ENCODE peak calls at places on chromosomes 4 and X, in six cellular contexts. One of them, this sample, is unnamed.

GRCh38 chrX:75547137-75547536 is 24.3 kb upstream of the ZDHHC15 start:
- DNase-seq in GM04503: no peak
- DNase-seq in T-cell: no peak
- DNase-seq in mucosa of gallbladder: no peak
- DNase-seq in cardiac muscle cell: no peak
- DNase-seq in CD4-positive, CD25-positive, alpha-beta regulatory T cell: no peak
- DNase-seq in this sample: no peak

GRCh38 chr4:56326363-56326762 is 60.9 kb downstream of the AASDH start:
- DNase-seq in GM04503: no peak
- DNase-seq in T-cell: no peak
- DNase-seq in mucosa of gallbladder: no peak
- DNase-seq in cardiac muscle cell: peak; percentile 21
- DNase-seq in CD4-positive, CD25-positive, alpha-beta regulatory T cell: no peak
- DNase-seq in this sample: no peak

GRCh38 chrX:152989292-152989658 is 4.6 kb downstream of the PNMA5 start:
- DNase-seq in GM04503: no peak
- DNase-seq in T-cell: no peak
- DNase-seq in mucosa of gallbladder: no peak
- DNase-seq in cardiac muscle cell: peak; percentile 38
- DNase-seq in CD4-positive, CD25-positive, alpha-beta regulatory T cell: no peak
- DNase-seq in this sample: no peak

GRCh38 chr4:91502365-91502764 is 801.4 kb upstream of the GRID2 start:
- DNase-seq in GM04503: no peak
- DNase-seq in T-cell: no peak
- DNase-seq in mucosa of gallbladder: no peak
- DNase-seq in cardiac muscle cell: peak; percentile 27
- DNase-seq in CD4-positive, CD25-positive, alpha-beta regulatory T cell: no peak
- DNase-seq in this sample: no peak

GRCh38 chrX:40845331-40845911 is 110.1 kb upstream of the MED14 start:
- DNase-seq in GM04503: peak; percentile 89
- DNase-seq in T-cell: no peak
- DNase-seq in mucosa of gallbladder: peak; percentile 23
- DNase-seq in cardiac muscle cell: peak; percentile 94
- DNase-seq in CD4-positive, CD25-positive, alpha-beta regulatory T cell: no peak
- DNase-seq in this sample: no peak

GRCh38 chr4:38872620-38873019 is 5.0 kb downstream of the FAM114A1 start:
- DNase-seq in GM04503: peak; percentile 89
- DNase-seq in T-cell: no peak
- DNase-seq in mucosa of gallbladder: peak; percentile 36
- DNase-seq in cardiac muscle cell: peak; percentile 34
- DNase-seq in CD4-positive, CD25-positive, alpha-beta regulatory T cell: no peak
- DNase-seq in this sample: no peak

GRCh38 chr4:24912252-24913098 is at the start of gene CCDC149:
- DNase-seq in GM04503: no peak
- DNase-seq in T-cell: no peak
- DNase-seq in mucosa of gallbladder: peak; percentile 78
- DNase-seq in cardiac muscle cell: peak; percentile 76
- DNase-seq in CD4-positive, CD25-positive, alpha-beta regulatory T cell: no peak
- DNase-seq in this sample: no peak

GRCh38 chrX:1384738-1385250 is 7.1 kb downstream of the SLC25A6 start:
- DNase-seq in GM04503: no peak
- DNase-seq in T-cell: no peak
- DNase-seq in mucosa of gallbladder: no peak
- DNase-seq in cardiac muscle cell: no peak
- DNase-seq in CD4-positive, CD25-positive, alpha-beta regulatory T cell: no peak
- DNase-seq in this sample: no peak

GRCh38 chr4:101230806-101231426 is 116.4 kb downstream of the PPP3CA start:
- DNase-seq in GM04503: no peak
- DNase-seq in T-cell: no peak
- DNase-seq in mucosa of gallbladder: no peak
- DNase-seq in cardiac muscle cell: no peak
- DNase-seq in CD4-positive, CD25-positive, alpha-beta regulatory T cell: no peak
- DNase-seq in this sample: no peak

GRCh38 chr4:8394125-8394524 is 46.4 kb downstream of the ACOX3 start:
- DNase-seq in GM04503: no peak
- DNase-seq in T-cell: no peak
- DNase-seq in mucosa of gallbladder: no peak
- DNase-seq in cardiac muscle cell: peak; percentile 83
- DNase-seq in CD4-positive, CD25-positive, alpha-beta regulatory T cell: no peak
- DNase-seq in this sample: no peak

GRCh38 chr4:2428496-2429213 is 9.9 kb downstream of the CFAP99 start:
- DNase-seq in GM04503: no peak
- DNase-seq in T-cell: no peak
- DNase-seq in mucosa of gallbladder: no peak
- DNase-seq in cardiac muscle cell: no peak
- DNase-seq in CD4-positive, CD25-positive, alpha-beta regulatory T cell: no peak
- DNase-seq in this sample: no peak

GRCh38 chrX:11352296-11352741 is 59.1 kb downstream of the AMELX start:
- DNase-seq in GM04503: no peak
- DNase-seq in T-cell: no peak
- DNase-seq in mucosa of gallbladder: no peak
- DNase-seq in cardiac muscle cell: peak; percentile 9
- DNase-seq in CD4-positive, CD25-positive, alpha-beta regulatory T cell: no peak
- DNase-seq in this sample: no peak

GRCh38 chrX:18890724-18891560 is 93.0 kb downstream of the PHKA2 start:
- DNase-seq in GM04503: no peak
- DNase-seq in T-cell: no peak
- DNase-seq in mucosa of gallbladder: no peak
- DNase-seq in cardiac muscle cell: no peak
- DNase-seq in CD4-positive, CD25-positive, alpha-beta regulatory T cell: no peak
- DNase-seq in this sample: no peak

GRCh38 chrX:47645530-47645929 is 4.8 kb downstream of the ELK1 start:
- DNase-seq in GM04503: no peak
- DNase-seq in T-cell: no peak
- DNase-seq in mucosa of gallbladder: no peak
- DNase-seq in cardiac muscle cell: peak; percentile 43
- DNase-seq in CD4-positive, CD25-positive, alpha-beta regulatory T cell: no peak
- DNase-seq in this sample: no peak

GRCh38 chrX:19683817-19684216 is 168.5 kb upstream of the MAP3K15 start:
- DNase-seq in GM04503: no peak
- DNase-seq in T-cell: no peak
- DNase-seq in mucosa of gallbladder: no peak
- DNase-seq in cardiac muscle cell: no peak
- DNase-seq in CD4-positive, CD25-positive, alpha-beta regulatory T cell: peak; percentile 15
- DNase-seq in this sample: peak; percentile 29

GRCh38 chr4:174910271-174910670 is 7.9 kb upstream of the ADAM29 start:
- DNase-seq in GM04503: no peak
- DNase-seq in T-cell: no peak
- DNase-seq in mucosa of gallbladder: no peak
- DNase-seq in cardiac muscle cell: no peak
- DNase-seq in CD4-positive, CD25-positive, alpha-beta regulatory T cell: no peak
- DNase-seq in this sample: no peak

GRCh38 chr4:143357161-143357845 is 20.6 kb downstream of the GAB1 start:
- DNase-seq in GM04503: no peak
- DNase-seq in T-cell: no peak
- DNase-seq in mucosa of gallbladder: no peak
- DNase-seq in cardiac muscle cell: no peak
- DNase-seq in CD4-positive, CD25-positive, alpha-beta regulatory T cell: no peak
- DNase-seq in this sample: no peak

GRCh38 chr4:10664408-10664807 is 20.2 kb downstream of the CLNK start:
- DNase-seq in GM04503: no peak
- DNase-seq in T-cell: no peak
- DNase-seq in mucosa of gallbladder: peak; percentile 15
- DNase-seq in cardiac muscle cell: peak; percentile 85
- DNase-seq in CD4-positive, CD25-positive, alpha-beta regulatory T cell: no peak
- DNase-seq in this sample: no peak

GRCh38 chr4:25953740-25954139 is 39.7 kb downstream of the SMIM20 start:
- DNase-seq in GM04503: no peak
- DNase-seq in T-cell: no peak
- DNase-seq in mucosa of gallbladder: no peak
- DNase-seq in cardiac muscle cell: peak; percentile 38
- DNase-seq in CD4-positive, CD25-positive, alpha-beta regulatory T cell: no peak
- DNase-seq in this sample: no peak

GRCh38 chr4:47824844-47825243 is 13.0 kb downstream of the CORIN start:
- DNase-seq in GM04503: no peak
- DNase-seq in T-cell: no peak
- DNase-seq in mucosa of gallbladder: no peak
- DNase-seq in cardiac muscle cell: no peak
- DNase-seq in CD4-positive, CD25-positive, alpha-beta regulatory T cell: no peak
- DNase-seq in this sample: no peak

GRCh38 chrX:16827225-16827624 is 41.0 kb downstream of the TXLNG start:
- DNase-seq in GM04503: no peak
- DNase-seq in T-cell: no peak
- DNase-seq in mucosa of gallbladder: no peak
- DNase-seq in cardiac muscle cell: no peak
- DNase-seq in CD4-positive, CD25-positive, alpha-beta regulatory T cell: no peak
- DNase-seq in this sample: no peak

GRCh38 chrX:100911731-100912130 is 17.0 kb downstream of the XKRX start:
- DNase-seq in GM04503: no peak
- DNase-seq in T-cell: no peak
- DNase-seq in mucosa of gallbladder: no peak
- DNase-seq in cardiac muscle cell: no peak
- DNase-seq in CD4-positive, CD25-positive, alpha-beta regulatory T cell: no peak
- DNase-seq in this sample: no peak

GRCh38 chr4:109462802-109463201 is 29.2 kb downstream of the SEC24B start:
- DNase-seq in GM04503: no peak
- DNase-seq in T-cell: no peak
- DNase-seq in mucosa of gallbladder: no peak
- DNase-seq in cardiac muscle cell: no peak
- DNase-seq in CD4-positive, CD25-positive, alpha-beta regulatory T cell: no peak
- DNase-seq in this sample: no peak

GRCh38 chrX:18461431-18461830 is 36.0 kb downstream of the CDKL5 start:
- DNase-seq in GM04503: no peak
- DNase-seq in T-cell: no peak
- DNase-seq in mucosa of gallbladder: no peak
- DNase-seq in cardiac muscle cell: peak; percentile 2
- DNase-seq in CD4-positive, CD25-positive, alpha-beta regulatory T cell: no peak
- DNase-seq in this sample: no peak

GRCh38 chr4:113699772-113700171 is 61.8 kb downstream of the CAMK2D start:
- DNase-seq in GM04503: no peak
- DNase-seq in T-cell: no peak
- DNase-seq in mucosa of gallbladder: no peak
- DNase-seq in cardiac muscle cell: no peak
- DNase-seq in CD4-positive, CD25-positive, alpha-beta regulatory T cell: no peak
- DNase-seq in this sample: no peak

GRCh38 chr4:88526221-88526815 is 2.7 kb upstream of the PYURF start:
- DNase-seq in GM04503: no peak
- DNase-seq in T-cell: no peak
- DNase-seq in mucosa of gallbladder: no peak
- DNase-seq in cardiac muscle cell: no peak
- DNase-seq in CD4-positive, CD25-positive, alpha-beta regulatory T cell: no peak
- DNase-seq in this sample: no peak

GRCh38 chr4:43776371-43776770 is 672.2 kb downstream of the KCTD8 start:
- DNase-seq in GM04503: no peak
- DNase-seq in T-cell: no peak
- DNase-seq in mucosa of gallbladder: no peak
- DNase-seq in cardiac muscle cell: no peak
- DNase-seq in CD4-positive, CD25-positive, alpha-beta regulatory T cell: no peak
- DNase-seq in this sample: no peak

GRCh38 chr4:109703664-109704351 is 563 bp upstream of the CASP6 start:
- DNase-seq in GM04503: no peak
- DNase-seq in T-cell: no peak
- DNase-seq in mucosa of gallbladder: no peak
- DNase-seq in cardiac muscle cell: peak; percentile 60
- DNase-seq in CD4-positive, CD25-positive, alpha-beta regulatory T cell: no peak
- DNase-seq in this sample: no peak

GRCh38 chrX:1673337-1673736 is 58.5 kb downstream of the ASMT start:
- DNase-seq in GM04503: no peak
- DNase-seq in T-cell: no peak
- DNase-seq in mucosa of gallbladder: no peak
- DNase-seq in cardiac muscle cell: peak; percentile 17
- DNase-seq in CD4-positive, CD25-positive, alpha-beta regulatory T cell: peak; percentile 22
- DNase-seq in this sample: no peak

This sample was measured in CD4-positive, alpha-beta T cell.